ENCODE peak calls at places on chromosomes 13 and 19, in eight cellular contexts. One of them, this sample, is unnamed.

GRCh38 chr19:13841339-13842293 is 35.3 kb upstream of the NANOS3 start:
- DNase-seq in mucosa of descending colon: peak
- DNase-seq in activated T-cell treated with anti-CD3 and anti-CD28 coated beads, Interleukin-2, amount 50 U/mL, for 48 hours: peak
- DNase-seq in A549: no peak
- DNase-seq in NCI-H1105: no peak
- DNase-seq in upper lobe of right lung: peak
- DNase-seq in head of caudate nucleus: no peak
- DNase-seq in fibroblast of mammary gland: no peak
- DNase-seq in this sample: no peak

GRCh38 chr13:76823969-76824368 is 62.2 kb downstream of the KCTD12 start:
- DNase-seq in mucosa of descending colon: peak
- DNase-seq in activated T-cell treated with anti-CD3 and anti-CD28 coated beads, Interleukin-2, amount 50 U/mL, for 48 hours: no peak
- DNase-seq in A549: no peak
- DNase-seq in NCI-H1105: no peak
- DNase-seq in upper lobe of right lung: no peak
- DNase-seq in head of caudate nucleus: no peak
- DNase-seq in fibroblast of mammary gland: no peak
- DNase-seq in this sample: no peak

GRCh38 chr19:55690109-55690768 is 15.2 kb downstream of the EPN1 start:
- DNase-seq in mucosa of descending colon: peak
- DNase-seq in activated T-cell treated with anti-CD3 and anti-CD28 coated beads, Interleukin-2, amount 50 U/mL, for 48 hours: no peak
- DNase-seq in A549: no peak
- DNase-seq in NCI-H1105: no peak
- DNase-seq in upper lobe of right lung: peak
- DNase-seq in head of caudate nucleus: no peak
- DNase-seq in fibroblast of mammary gland: no peak
- DNase-seq in this sample: no peak

GRCh38 chr13:25415196-25415595 is 43.4 kb downstream of the ATP8A2 start:
- DNase-seq in mucosa of descending colon: no peak
- DNase-seq in activated T-cell treated with anti-CD3 and anti-CD28 coated beads, Interleukin-2, amount 50 U/mL, for 48 hours: no peak
- DNase-seq in A549: no peak
- DNase-seq in NCI-H1105: no peak
- DNase-seq in upper lobe of right lung: no peak
- DNase-seq in head of caudate nucleus: no peak
- DNase-seq in fibroblast of mammary gland: no peak
- DNase-seq in this sample: no peak

GRCh38 chr13:44471686-44472085 is 98.1 kb downstream of the SERP2 start:
- DNase-seq in mucosa of descending colon: no peak
- DNase-seq in activated T-cell treated with anti-CD3 and anti-CD28 coated beads, Interleukin-2, amount 50 U/mL, for 48 hours: no peak
- DNase-seq in A549: peak
- DNase-seq in NCI-H1105: no peak
- DNase-seq in upper lobe of right lung: no peak
- DNase-seq in head of caudate nucleus: no peak
- DNase-seq in fibroblast of mammary gland: peak
- DNase-seq in this sample: no peak

GRCh38 chr13:110826101-110826500 is 88.8 kb downstream of the ANKRD10 start:
- DNase-seq in mucosa of descending colon: no peak
- DNase-seq in activated T-cell treated with anti-CD3 and anti-CD28 coated beads, Interleukin-2, amount 50 U/mL, for 48 hours: no peak
- DNase-seq in A549: no peak
- DNase-seq in NCI-H1105: no peak
- DNase-seq in upper lobe of right lung: no peak
- DNase-seq in head of caudate nucleus: no peak
- DNase-seq in fibroblast of mammary gland: no peak
- DNase-seq in this sample: no peak

GRCh38 chr13:91054902-91055301 is 292.6 kb upstream of the MIR17HG start:
- DNase-seq in mucosa of descending colon: no peak
- DNase-seq in activated T-cell treated with anti-CD3 and anti-CD28 coated beads, Interleukin-2, amount 50 U/mL, for 48 hours: no peak
- DNase-seq in A549: no peak
- DNase-seq in NCI-H1105: no peak
- DNase-seq in upper lobe of right lung: no peak
- DNase-seq in head of caudate nucleus: no peak
- DNase-seq in fibroblast of mammary gland: no peak
- DNase-seq in this sample: no peak

GRCh38 chr19:54021932-54022331 is 30.5 kb downstream of the CACNG6 start:
- DNase-seq in mucosa of descending colon: no peak
- DNase-seq in activated T-cell treated with anti-CD3 and anti-CD28 coated beads, Interleukin-2, amount 50 U/mL, for 48 hours: no peak
- DNase-seq in A549: no peak
- DNase-seq in NCI-H1105: no peak
- DNase-seq in upper lobe of right lung: no peak
- DNase-seq in head of caudate nucleus: no peak
- DNase-seq in fibroblast of mammary gland: no peak
- DNase-seq in this sample: no peak

GRCh38 chr19:7098701-7099596 is 29.4 kb downstream of the ZNF557 start:
- DNase-seq in mucosa of descending colon: peak
- DNase-seq in activated T-cell treated with anti-CD3 and anti-CD28 coated beads, Interleukin-2, amount 50 U/mL, for 48 hours: peak
- DNase-seq in A549: peak
- DNase-seq in NCI-H1105: peak
- DNase-seq in upper lobe of right lung: peak
- DNase-seq in head of caudate nucleus: peak
- DNase-seq in fibroblast of mammary gland: peak
- DNase-seq in this sample: peak

GRCh38 chr19:24140099-24140498 is 53.1 kb downstream of the ZNF254 start:
- DNase-seq in mucosa of descending colon: no peak
- DNase-seq in activated T-cell treated with anti-CD3 and anti-CD28 coated beads, Interleukin-2, amount 50 U/mL, for 48 hours: no peak
- DNase-seq in A549: no peak
- DNase-seq in NCI-H1105: no peak
- DNase-seq in upper lobe of right lung: no peak
- DNase-seq in head of caudate nucleus: no peak
- DNase-seq in fibroblast of mammary gland: peak
- DNase-seq in this sample: no peak

This sample was measured in frontal cortex.